ENCODE peak calls at places on chromosomes 11 and 22, in ten cellular contexts. U is kidney; T is astrocyte of the cerebellum; M is CD4-positive, alpha-beta T cell; X is lower lobe of right lung; F is spleen; J is GM23338; G is heart left ventricle; E is tibial artery; I is A549. A is an unnamed sample.

GRCh38 chr22:45917146-45917545 is 59.8 kb downstream of the WNT7B start:
- DNase-seq in U (no peak), T (no peak), M (no peak), X (no peak), F (no peak), J (no peak), G (no peak), E (no peak), I (no peak), A (no peak)

GRCh38 chr11:132111781-132112380 is 741.5 kb downstream of the NTM start:
- DNase-seq in U (no peak), T (peak), M (no peak), X (no peak), F (no peak), J (no peak), G (no peak), E (no peak), I (no peak), A (no peak)

GRCh38 chr11:35215945-35216344 is 77.0 kb downstream of the CD44 start:
- DNase-seq in U (no peak), T (no peak), M (no peak), X (no peak), F (no peak), J (no peak), G (no peak), E (no peak), I (no peak), A (no peak)

GRCh38 chr11:12029738-12030363 is 21.4 kb upstream of the DKK3 start:
- DNase-seq in U (no peak), T (no peak), M (no peak), X (no peak), F (no peak), J (no peak), G (no peak), E (no peak), I (no peak), A (no peak)

GRCh38 chr22:45777046-45777851 is 105.6 kb downstream of the ATXN10 start:
- DNase-seq in U (no peak), T (peak), M (no peak), X (no peak), F (no peak), J (no peak), G (no peak), E (no peak), I (peak), A (no peak)

GRCh38 chr11:19853016-19853415 is 140.4 kb downstream of the NAV2 start:
- DNase-seq in U (no peak), T (no peak), M (no peak), X (no peak), F (no peak), J (no peak), G (no peak), E (no peak), I (no peak), A (no peak)

GRCh38 chr11:134100171-134100570 is 31.3 kb downstream of the JAM3 start:
- DNase-seq in U (no peak), T (no peak), M (no peak), X (no peak), F (no peak), J (no peak), G (no peak), E (no peak), I (no peak), A (no peak)

GRCh38 chr11:9605742-9606141 is 32.3 kb downstream of the WEE1 start:
- DNase-seq in U (no peak), T (no peak), M (no peak), X (no peak), F (no peak), J (no peak), G (no peak), E (no peak), I (no peak), A (no peak)

GRCh38 chr11:123438191-123438627 is 8.1 kb downstream of the GRAMD1B start:
- DNase-seq in U (no peak), T (no peak), M (no peak), X (no peak), F (no peak), J (peak), G (no peak), E (peak), I (no peak), A (no peak)

GRCh38 chr11:127182586-127183203 is 182.1 kb upstream of the KIRREL3 start:
- DNase-seq in U (no peak), T (no peak), M (no peak), X (no peak), F (no peak), J (no peak), G (no peak), E (no peak), I (no peak), A (no peak)

GRCh38 chr11:67996622-67997459 is 7.1 kb downstream of the UNC93B1 start:
- DNase-seq in U (peak), T (no peak), M (no peak), X (peak), F (peak), J (peak), G (peak), E (no peak), I (no peak), A (peak)

GRCh38 chr11:16591157-16591556 is 147.3 kb upstream of the C11orf58 start:
- DNase-seq in U (no peak), T (no peak), M (no peak), X (no peak), F (no peak), J (no peak), G (no peak), E (no peak), I (no peak), A (no peak)

GRCh38 chr11:16584569-16584968 is 153.9 kb upstream of the C11orf58 start:
- DNase-seq in U (no peak), T (no peak), M (no peak), X (no peak), F (no peak), J (no peak), G (no peak), E (no peak), I (no peak), A (no peak)

DNA sequence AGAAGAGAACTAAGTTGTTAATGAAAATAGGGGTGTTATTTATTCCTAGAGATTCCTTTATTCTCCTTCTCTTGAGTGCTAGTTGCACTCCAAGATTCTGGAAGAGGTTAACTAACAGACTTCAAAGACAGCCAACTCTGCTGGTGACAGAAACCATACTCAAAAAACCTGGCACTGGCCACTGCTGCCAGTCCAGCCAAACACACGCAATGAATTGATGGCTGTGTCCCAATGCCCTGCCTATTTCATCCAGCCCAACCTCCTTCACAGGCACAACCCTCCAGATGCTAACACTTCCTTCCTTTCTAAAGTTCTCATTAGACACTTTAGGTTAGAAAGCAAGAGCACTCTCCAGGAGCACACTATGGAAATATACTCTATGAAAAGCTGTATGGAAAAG is 150.8 kb upstream of the C11orf58 start:
- DNase-seq in U (no peak), T (no peak), M (no peak), X (no peak), F (no peak), J (no peak), G (peak), E (no peak), I (no peak), A (no peak)
- TF ChIP-seq CTCF in U (no peak), T (no peak), M (no peak), X (no peak), F (no peak), J (no peak), G (no peak), E (no peak), I (no peak), A (no peak)

DNA sequence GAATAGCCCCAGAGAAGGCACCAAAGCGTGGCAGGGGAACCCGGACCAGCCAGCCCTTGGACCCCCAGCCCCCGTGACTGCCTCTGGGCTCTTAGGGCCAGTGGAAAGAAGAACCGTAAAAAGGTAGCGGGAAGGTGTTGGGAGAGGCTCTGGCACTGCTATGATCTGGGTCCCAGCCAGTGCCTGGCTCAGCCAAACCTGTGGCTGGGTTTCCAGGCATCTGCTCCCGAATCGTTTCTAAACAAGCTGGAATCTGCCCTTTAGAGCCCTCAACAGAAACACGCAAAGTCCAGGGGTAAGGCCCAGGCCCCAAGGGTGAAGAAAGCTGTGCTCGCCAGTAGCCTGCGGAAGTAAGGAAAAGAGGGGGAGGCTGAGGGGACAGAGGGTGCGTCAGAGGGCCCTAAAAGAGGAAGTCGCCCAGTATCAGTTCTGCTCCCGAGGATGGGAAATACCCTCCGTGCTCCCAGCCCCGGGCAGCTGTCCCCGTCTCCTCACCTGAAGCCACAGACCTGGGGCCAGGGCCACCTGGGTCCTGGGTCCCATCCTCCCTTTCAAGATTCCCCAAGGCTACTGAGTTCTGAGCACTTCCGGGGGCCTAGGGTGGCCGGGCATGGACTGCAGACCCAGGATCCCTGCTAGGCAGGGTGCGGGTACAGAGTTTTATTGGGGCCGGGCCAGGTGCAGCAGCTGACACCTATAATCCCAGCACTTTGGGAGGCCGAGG is 24.7 kb downstream of the IL10RA start:
- DNase-seq in U (no peak), T (no peak), M (no peak), X (peak), F (peak), J (no peak), G (peak), E (peak), I (no peak), A (no peak)
- TF ChIP-seq CTCF in U (no peak), T (no peak), M (no peak), X (no peak), F (no peak), J (no peak), G (no peak), E (no peak), I (no peak), A (no peak)

DNA sequence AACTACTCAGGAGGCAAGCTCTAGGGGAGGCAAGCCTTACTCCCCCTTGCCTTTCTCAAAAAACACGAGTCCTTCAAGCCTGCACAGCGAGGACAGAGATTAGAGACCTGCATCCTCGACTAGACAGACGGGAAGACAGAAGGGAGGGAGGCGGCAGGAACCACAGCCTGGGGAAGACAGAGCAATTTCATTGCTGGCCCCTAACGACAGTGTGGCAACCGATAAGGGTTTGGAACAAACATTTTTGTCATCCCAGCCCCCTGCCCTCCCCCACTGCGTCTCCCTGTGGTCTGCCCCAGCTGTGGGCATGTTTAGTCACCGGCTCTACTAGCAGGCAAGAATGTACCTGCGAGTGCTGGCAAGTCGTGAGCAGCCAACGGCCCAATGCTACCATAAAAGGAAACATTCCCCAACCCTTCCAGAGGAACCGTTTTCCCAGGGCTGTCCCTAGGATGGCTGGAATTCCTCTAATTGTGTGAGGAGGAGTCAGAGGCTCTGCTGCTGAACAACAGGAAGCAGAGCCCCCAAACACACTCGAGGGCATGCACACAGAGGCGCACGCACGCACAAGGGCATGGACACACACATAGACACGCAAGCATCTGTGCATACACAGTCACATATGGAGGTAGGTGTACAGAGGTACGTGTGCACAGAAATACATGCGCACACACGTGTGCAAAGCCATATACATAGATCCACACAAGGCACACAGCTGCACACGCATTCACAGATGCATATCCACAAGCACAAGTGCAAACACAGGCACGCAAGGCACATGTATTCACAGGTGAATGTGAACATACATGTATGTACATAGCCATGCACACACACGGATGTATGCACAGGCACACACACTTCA is 58.3 kb downstream of the MYH9 start:
- DNase-seq in U (peak), T (peak), M (peak), X (peak), F (peak), J (peak), G (peak), E (peak), I (peak), A (peak)
- TF ChIP-seq CTCF in U (no peak), T (no peak), M (no peak), X (no peak), F (no peak), J (no peak), G (no peak), E (no peak), I (no peak), A (no peak)

GRCh38 chr22:39384750-39385480 is 14.7 kb upstream of the TAB1 start:
- DNase-seq in U (no peak), T (no peak), M (no peak), X (no peak), F (no peak), J (peak), G (peak), E (no peak), I (peak), A (no peak)
- TF ChIP-seq CTCF in U (no peak), T (peak), M (no peak), X (no peak), F (no peak), J (peak), G (no peak), E (no peak), I (peak), A (no peak)

DNA sequence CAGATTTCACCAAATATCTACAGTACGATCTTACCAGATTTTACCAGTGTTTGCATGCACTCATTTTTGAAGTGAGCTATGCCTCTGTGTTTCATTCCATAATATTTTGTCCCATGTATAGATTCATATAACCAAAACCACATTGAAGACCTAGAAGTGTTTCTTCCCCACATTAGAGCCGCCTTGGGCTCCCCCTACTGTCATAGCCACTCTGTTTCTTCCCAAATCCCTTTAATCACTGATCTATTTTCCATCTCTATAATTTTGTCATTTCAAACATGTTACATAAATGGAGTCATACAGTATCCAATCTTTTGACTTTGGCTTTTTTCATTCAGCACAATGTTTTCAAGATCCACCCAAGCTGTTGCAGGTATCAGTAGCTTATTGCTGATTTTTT is 12.7 kb downstream of the MRGPRX3 start:
- DNase-seq in U (no peak), T (no peak), M (no peak), X (no peak), F (no peak), J (no peak), G (no peak), E (no peak), I (peak), A (no peak)
- TF ChIP-seq CTCF in U (no peak), T (peak), M (no peak), X (no peak), F (no peak), J (peak), G (no peak), E (no peak), I (peak), A (no peak)

GRCh38 chr22:22855617-22856308 is 31.9 kb upstream of the IGLL5 start:
- DNase-seq in U (no peak), T (no peak), M (peak), X (no peak), F (no peak), J (peak), G (no peak), E (no peak), I (no peak), A (no peak)
- TF ChIP-seq CTCF in U (no peak), T (peak), M (peak), X (peak), F (peak), J (peak), G (no peak), E (peak), I (peak), A (no peak)

GRCh38 chr11:73260127-73260457 is 12.0 kb upstream of the P2RY6 start:
- DNase-seq in U (no peak), T (no peak), M (no peak), X (no peak), F (no peak), J (no peak), G (no peak), E (peak), I (no peak), A (no peak)
- TF ChIP-seq CTCF in U (no peak), T (no peak), M (no peak), X (no peak), F (no peak), J (no peak), G (no peak), E (no peak), I (no peak), A (no peak)

GRCh38 chr11:3123316-3123715 is 41.8 kb downstream of the OSBPL5 start:
- DNase-seq in U (peak), T (peak), M (no peak), X (peak), F (peak), J (no peak), G (peak), E (peak), I (no peak), A (peak)

GRCh38 chr11:3122775-3123201 is 42.3 kb downstream of the OSBPL5 start:
- DNase-seq in U (peak), T (no peak), M (no peak), X (peak), F (peak), J (no peak), G (peak), E (peak), I (no peak), A (no peak)

GRCh38 chr11:3124821-3125220 is 40.3 kb downstream of the OSBPL5 start:
- DNase-seq in U (peak), T (no peak), M (no peak), X (peak), F (peak), J (no peak), G (peak), E (no peak), I (no peak), A (no peak)

GRCh38 chr11:3121931-3122774 is 43.0 kb downstream of the OSBPL5 start:
- DNase-seq in U (peak), T (no peak), M (no peak), X (peak), F (peak), J (no peak), G (peak), E (peak), I (no peak), A (peak)

GRCh38 chr11:3123761-3124733 is 41.1 kb downstream of the OSBPL5 start:
- DNase-seq in U (peak), T (peak), M (no peak), X (peak), F (peak), J (no peak), G (peak), E (peak), I (peak), A (peak)
- TF ChIP-seq CTCF in U (no peak), T (no peak), M (no peak), X (no peak), F (no peak), J (no peak), G (no peak), E (no peak), I (no peak), A (no peak)

GRCh38 chr11:57320067-57320718 is 4.6 kb downstream of the TNKS1BP1 start:
- DNase-seq in U (peak), T (no peak), M (no peak), X (no peak), F (no peak), J (no peak), G (no peak), E (no peak), I (no peak), A (no peak)
- TF ChIP-seq CTCF in U (no peak), T (no peak), M (no peak), X (no peak), F (no peak), J (no peak), G (no peak), E (no peak), I (no peak), A (no peak)

GRCh38 chr11:112776834-112777793 is 184.1 kb upstream of the NCAM1 start:
- DNase-seq in U (no peak), T (no peak), M (no peak), X (no peak), F (no peak), J (no peak), G (peak), E (no peak), I (no peak), A (no peak)
- TF ChIP-seq CTCF in U (no peak), T (no peak), M (no peak), X (no peak), F (no peak), J (no peak), G (no peak), E (no peak), I (no peak), A (no peak)